ENCODE peak calls at places on chromosomes 13 and 19, in seven cellular contexts. One of them, this sample, is unnamed.

GRCh38 chr13:113821847-113822246 is 42.0 kb downstream of the GAS6 start:
- DNase-seq in stimulated activated CD8-positive, alpha-beta memory T cell treated with anti-CD3 and anti-CD28 coated beads, Interleukin-2, amount 100 ng/mL, for 1 hour: no peak
- DNase-seq in lower leg skin: no peak
- DNase-seq in activated naive CD8-positive, alpha-beta T cell treated with anti-CD3 and anti-CD28 coated beads, Interleukin-2, amount 50 U/mL, for 16 hours: no peak
- DNase-seq in psoas muscle: no peak
- DNase-seq in upper lobe of right lung: no peak
- DNase-seq in LoVo: no peak
- DNase-seq in this sample: no peak

GRCh38 chr19:2840794-2841790 is at the start of gene ZNF555:
- DNase-seq in LoVo: peak
- DNase-seq in activated naive CD8-positive, alpha-beta T cell treated with anti-CD3 and anti-CD28 coated beads, Interleukin-2, amount 50 U/mL, for 16 hours: peak
- DNase-seq in stimulated activated CD8-positive, alpha-beta memory T cell treated with anti-CD3 and anti-CD28 coated beads, Interleukin-2, amount 100 ng/mL, for 1 hour: peak
- DNase-seq in lower leg skin: peak
- DNase-seq in psoas muscle: peak
- DNase-seq in upper lobe of right lung: peak
- DNase-seq in this sample: peak

GRCh38 chr13:82070411-82070810 is 1729.5 kb upstream of the SPRY2 start:
- DNase-seq in psoas muscle: no peak
- DNase-seq in LoVo: no peak
- DNase-seq in lower leg skin: no peak
- DNase-seq in activated naive CD8-positive, alpha-beta T cell treated with anti-CD3 and anti-CD28 coated beads, Interleukin-2, amount 50 U/mL, for 16 hours: no peak
- DNase-seq in upper lobe of right lung: no peak
- DNase-seq in stimulated activated CD8-positive, alpha-beta memory T cell treated with anti-CD3 and anti-CD28 coated beads, Interleukin-2, amount 100 ng/mL, for 1 hour: no peak
- DNase-seq in this sample: no peak

GRCh38 chr19:18176367-18177310 is 3.0 kb downstream of the IFI30 start:
- DNase-seq in upper lobe of right lung: no peak
- DNase-seq in psoas muscle: no peak
- DNase-seq in activated naive CD8-positive, alpha-beta T cell treated with anti-CD3 and anti-CD28 coated beads, Interleukin-2, amount 50 U/mL, for 16 hours: no peak
- DNase-seq in lower leg skin: no peak
- DNase-seq in LoVo: no peak
- DNase-seq in stimulated activated CD8-positive, alpha-beta memory T cell treated with anti-CD3 and anti-CD28 coated beads, Interleukin-2, amount 100 ng/mL, for 1 hour: no peak
- DNase-seq in this sample: no peak

GRCh38 chr19:17306285-17306714 is 628 bp downstream of the MRPL34 start:
- DNase-seq in LoVo: no peak
- DNase-seq in upper lobe of right lung: no peak
- DNase-seq in lower leg skin: no peak
- DNase-seq in psoas muscle: no peak
- DNase-seq in activated naive CD8-positive, alpha-beta T cell treated with anti-CD3 and anti-CD28 coated beads, Interleukin-2, amount 50 U/mL, for 16 hours: no peak
- DNase-seq in stimulated activated CD8-positive, alpha-beta memory T cell treated with anti-CD3 and anti-CD28 coated beads, Interleukin-2, amount 100 ng/mL, for 1 hour: no peak
- DNase-seq in this sample: no peak

GRCh38 chr13:112446867-112447266 is 70.7 kb downstream of the SPACA7 start:
- DNase-seq in stimulated activated CD8-positive, alpha-beta memory T cell treated with anti-CD3 and anti-CD28 coated beads, Interleukin-2, amount 100 ng/mL, for 1 hour: no peak
- DNase-seq in LoVo: no peak
- DNase-seq in psoas muscle: no peak
- DNase-seq in activated naive CD8-positive, alpha-beta T cell treated with anti-CD3 and anti-CD28 coated beads, Interleukin-2, amount 50 U/mL, for 16 hours: no peak
- DNase-seq in lower leg skin: no peak
- DNase-seq in upper lobe of right lung: no peak
- DNase-seq in this sample: no peak

GRCh38 chr13:74272826-74273225 is 138.6 kb upstream of the KLF12 start:
- DNase-seq in psoas muscle: no peak
- DNase-seq in lower leg skin: no peak
- DNase-seq in LoVo: no peak
- DNase-seq in stimulated activated CD8-positive, alpha-beta memory T cell treated with anti-CD3 and anti-CD28 coated beads, Interleukin-2, amount 100 ng/mL, for 1 hour: no peak
- DNase-seq in upper lobe of right lung: no peak
- DNase-seq in activated naive CD8-positive, alpha-beta T cell treated with anti-CD3 and anti-CD28 coated beads, Interleukin-2, amount 50 U/mL, for 16 hours: no peak
- DNase-seq in this sample: no peak

GRCh38 chr13:113616991-113617749 is 32.6 kb downstream of the TFDP1 start:
- DNase-seq in activated naive CD8-positive, alpha-beta T cell treated with anti-CD3 and anti-CD28 coated beads, Interleukin-2, amount 50 U/mL, for 16 hours: no peak
- DNase-seq in stimulated activated CD8-positive, alpha-beta memory T cell treated with anti-CD3 and anti-CD28 coated beads, Interleukin-2, amount 100 ng/mL, for 1 hour: no peak
- DNase-seq in upper lobe of right lung: no peak
- DNase-seq in LoVo: no peak
- DNase-seq in lower leg skin: no peak
- DNase-seq in psoas muscle: no peak
- DNase-seq in this sample: peak

GRCh38 chr19:1568320-1569019 is at the start of gene MEX3D:
- DNase-seq in activated naive CD8-positive, alpha-beta T cell treated with anti-CD3 and anti-CD28 coated beads, Interleukin-2, amount 50 U/mL, for 16 hours: peak
- DNase-seq in upper lobe of right lung: peak
- DNase-seq in psoas muscle: peak
- DNase-seq in LoVo: peak
- DNase-seq in lower leg skin: peak
- DNase-seq in stimulated activated CD8-positive, alpha-beta memory T cell treated with anti-CD3 and anti-CD28 coated beads, Interleukin-2, amount 100 ng/mL, for 1 hour: peak
- DNase-seq in this sample: peak

GRCh38 chr13:70874646-70875045 is 766.4 kb upstream of the KLHL1 start:
- DNase-seq in LoVo: no peak
- DNase-seq in stimulated activated CD8-positive, alpha-beta memory T cell treated with anti-CD3 and anti-CD28 coated beads, Interleukin-2, amount 100 ng/mL, for 1 hour: no peak
- DNase-seq in activated naive CD8-positive, alpha-beta T cell treated with anti-CD3 and anti-CD28 coated beads, Interleukin-2, amount 50 U/mL, for 16 hours: no peak
- DNase-seq in upper lobe of right lung: no peak
- DNase-seq in lower leg skin: no peak
- DNase-seq in psoas muscle: no peak
- DNase-seq in this sample: no peak

GRCh38 chr19:17340871-17341357 is 3.6 kb downstream of the GTPBP3 start:
- DNase-seq in LoVo: no peak
- DNase-seq in psoas muscle: peak
- DNase-seq in lower leg skin: no peak
- DNase-seq in activated naive CD8-positive, alpha-beta T cell treated with anti-CD3 and anti-CD28 coated beads, Interleukin-2, amount 50 U/mL, for 16 hours: no peak
- DNase-seq in upper lobe of right lung: no peak
- DNase-seq in stimulated activated CD8-positive, alpha-beta memory T cell treated with anti-CD3 and anti-CD28 coated beads, Interleukin-2, amount 100 ng/mL, for 1 hour: no peak
- DNase-seq in this sample: no peak

GRCh38 chr13:58452123-58452623 is 820.6 kb downstream of the PCDH17 start:
- DNase-seq in lower leg skin: no peak
- DNase-seq in LoVo: no peak
- DNase-seq in stimulated activated CD8-positive, alpha-beta memory T cell treated with anti-CD3 and anti-CD28 coated beads, Interleukin-2, amount 100 ng/mL, for 1 hour: no peak
- DNase-seq in upper lobe of right lung: no peak
- DNase-seq in psoas muscle: no peak
- DNase-seq in activated naive CD8-positive, alpha-beta T cell treated with anti-CD3 and anti-CD28 coated beads, Interleukin-2, amount 50 U/mL, for 16 hours: no peak
- DNase-seq in this sample: no peak

GRCh38 chr19:48627211-48627864 is 8.0 kb downstream of the SPHK2 start:
- DNase-seq in lower leg skin: no peak
- DNase-seq in upper lobe of right lung: peak
- DNase-seq in psoas muscle: no peak
- DNase-seq in stimulated activated CD8-positive, alpha-beta memory T cell treated with anti-CD3 and anti-CD28 coated beads, Interleukin-2, amount 100 ng/mL, for 1 hour: no peak
- DNase-seq in LoVo: no peak
- DNase-seq in activated naive CD8-positive, alpha-beta T cell treated with anti-CD3 and anti-CD28 coated beads, Interleukin-2, amount 50 U/mL, for 16 hours: no peak
- DNase-seq in this sample: no peak

GRCh38 chr13:95644611-95645052 is at the start of gene DZIP1:
- DNase-seq in stimulated activated CD8-positive, alpha-beta memory T cell treated with anti-CD3 and anti-CD28 coated beads, Interleukin-2, amount 100 ng/mL, for 1 hour: no peak
- DNase-seq in activated naive CD8-positive, alpha-beta T cell treated with anti-CD3 and anti-CD28 coated beads, Interleukin-2, amount 50 U/mL, for 16 hours: no peak
- DNase-seq in lower leg skin: peak
- DNase-seq in LoVo: no peak
- DNase-seq in psoas muscle: peak
- DNase-seq in upper lobe of right lung: peak
- DNase-seq in this sample: peak

GRCh38 chr19:1471514-1472107 is 7.4 kb downstream of the C19orf25 start:
- DNase-seq in activated naive CD8-positive, alpha-beta T cell treated with anti-CD3 and anti-CD28 coated beads, Interleukin-2, amount 50 U/mL, for 16 hours: no peak
- DNase-seq in upper lobe of right lung: no peak
- DNase-seq in lower leg skin: no peak
- DNase-seq in LoVo: no peak
- DNase-seq in stimulated activated CD8-positive, alpha-beta memory T cell treated with anti-CD3 and anti-CD28 coated beads, Interleukin-2, amount 100 ng/mL, for 1 hour: no peak
- DNase-seq in psoas muscle: peak
- DNase-seq in this sample: no peak

GRCh38 chr19:13621413-13621812 is 115.1 kb upstream of the CACNA1A start:
- DNase-seq in activated naive CD8-positive, alpha-beta T cell treated with anti-CD3 and anti-CD28 coated beads, Interleukin-2, amount 50 U/mL, for 16 hours: peak
- DNase-seq in LoVo: peak
- DNase-seq in lower leg skin: no peak
- DNase-seq in stimulated activated CD8-positive, alpha-beta memory T cell treated with anti-CD3 and anti-CD28 coated beads, Interleukin-2, amount 100 ng/mL, for 1 hour: no peak
- DNase-seq in psoas muscle: no peak
- DNase-seq in upper lobe of right lung: no peak
- DNase-seq in this sample: no peak

GRCh38 chr13:83980322-83980721 is 98.0 kb upstream of the SLITRK1 start:
- DNase-seq in psoas muscle: no peak
- DNase-seq in upper lobe of right lung: no peak
- DNase-seq in stimulated activated CD8-positive, alpha-beta memory T cell treated with anti-CD3 and anti-CD28 coated beads, Interleukin-2, amount 100 ng/mL, for 1 hour: no peak
- DNase-seq in activated naive CD8-positive, alpha-beta T cell treated with anti-CD3 and anti-CD28 coated beads, Interleukin-2, amount 50 U/mL, for 16 hours: no peak
- DNase-seq in LoVo: no peak
- DNase-seq in lower leg skin: no peak
- DNase-seq in this sample: no peak

GRCh38 chr19:6593651-6594416 is 2.9 kb upstream of the CD70 start:
- DNase-seq in LoVo: no peak
- DNase-seq in psoas muscle: no peak
- DNase-seq in stimulated activated CD8-positive, alpha-beta memory T cell treated with anti-CD3 and anti-CD28 coated beads, Interleukin-2, amount 100 ng/mL, for 1 hour: no peak
- DNase-seq in activated naive CD8-positive, alpha-beta T cell treated with anti-CD3 and anti-CD28 coated beads, Interleukin-2, amount 50 U/mL, for 16 hours: no peak
- DNase-seq in upper lobe of right lung: no peak
- DNase-seq in lower leg skin: no peak
- DNase-seq in this sample: no peak

GRCh38 chr19:45676851-45677263 is 8.8 kb downstream of the GIPR start:
- DNase-seq in upper lobe of right lung: peak
- DNase-seq in LoVo: no peak
- DNase-seq in stimulated activated CD8-positive, alpha-beta memory T cell treated with anti-CD3 and anti-CD28 coated beads, Interleukin-2, amount 100 ng/mL, for 1 hour: no peak
- DNase-seq in activated naive CD8-positive, alpha-beta T cell treated with anti-CD3 and anti-CD28 coated beads, Interleukin-2, amount 50 U/mL, for 16 hours: peak
- DNase-seq in lower leg skin: no peak
- DNase-seq in psoas muscle: no peak
- DNase-seq in this sample: no peak

GRCh38 chr19:47704024-47704423 is 9.2 kb upstream of the EHD2 start:
- DNase-seq in lower leg skin: no peak
- DNase-seq in psoas muscle: no peak
- DNase-seq in upper lobe of right lung: no peak
- DNase-seq in stimulated activated CD8-positive, alpha-beta memory T cell treated with anti-CD3 and anti-CD28 coated beads, Interleukin-2, amount 100 ng/mL, for 1 hour: no peak
- DNase-seq in activated naive CD8-positive, alpha-beta T cell treated with anti-CD3 and anti-CD28 coated beads, Interleukin-2, amount 50 U/mL, for 16 hours: no peak
- DNase-seq in LoVo: no peak
- DNase-seq in this sample: no peak

GRCh38 chr13:82011355-82011754 is 1670.4 kb upstream of the SPRY2 start:
- DNase-seq in LoVo: no peak
- DNase-seq in psoas muscle: no peak
- DNase-seq in upper lobe of right lung: no peak
- DNase-seq in lower leg skin: no peak
- DNase-seq in activated naive CD8-positive, alpha-beta T cell treated with anti-CD3 and anti-CD28 coated beads, Interleukin-2, amount 50 U/mL, for 16 hours: no peak
- DNase-seq in stimulated activated CD8-positive, alpha-beta memory T cell treated with anti-CD3 and anti-CD28 coated beads, Interleukin-2, amount 100 ng/mL, for 1 hour: no peak
- DNase-seq in this sample: no peak

GRCh38 chr13:47175172-47175806 is 278.4 kb upstream of the HTR2A start:
- DNase-seq in psoas muscle: no peak
- DNase-seq in activated naive CD8-positive, alpha-beta T cell treated with anti-CD3 and anti-CD28 coated beads, Interleukin-2, amount 50 U/mL, for 16 hours: no peak
- DNase-seq in stimulated activated CD8-positive, alpha-beta memory T cell treated with anti-CD3 and anti-CD28 coated beads, Interleukin-2, amount 100 ng/mL, for 1 hour: no peak
- DNase-seq in lower leg skin: no peak
- DNase-seq in upper lobe of right lung: no peak
- DNase-seq in LoVo: no peak
- DNase-seq in this sample: no peak

GRCh38 chr19:16702123-16702522 is 17.5 kb upstream of the NWD1 start:
- DNase-seq in lower leg skin: peak
- DNase-seq in psoas muscle: peak
- DNase-seq in stimulated activated CD8-positive, alpha-beta memory T cell treated with anti-CD3 and anti-CD28 coated beads, Interleukin-2, amount 100 ng/mL, for 1 hour: no peak
- DNase-seq in LoVo: no peak
- DNase-seq in upper lobe of right lung: no peak
- DNase-seq in activated naive CD8-positive, alpha-beta T cell treated with anti-CD3 and anti-CD28 coated beads, Interleukin-2, amount 50 U/mL, for 16 hours: no peak
- DNase-seq in this sample: no peak

GRCh38 chr19:18029617-18030338 is 21.8 kb downstream of the ARRDC2 start:
- DNase-seq in stimulated activated CD8-positive, alpha-beta memory T cell treated with anti-CD3 and anti-CD28 coated beads, Interleukin-2, amount 100 ng/mL, for 1 hour: no peak
- DNase-seq in LoVo: peak
- DNase-seq in lower leg skin: no peak
- DNase-seq in upper lobe of right lung: no peak
- DNase-seq in activated naive CD8-positive, alpha-beta T cell treated with anti-CD3 and anti-CD28 coated beads, Interleukin-2, amount 50 U/mL, for 16 hours: no peak
- DNase-seq in psoas muscle: peak
- DNase-seq in this sample: peak

GRCh38 chr19:51219307-51219706 is 5.6 kb upstream of the CD33 start:
- DNase-seq in stimulated activated CD8-positive, alpha-beta memory T cell treated with anti-CD3 and anti-CD28 coated beads, Interleukin-2, amount 100 ng/mL, for 1 hour: no peak
- DNase-seq in psoas muscle: no peak
- DNase-seq in lower leg skin: no peak
- DNase-seq in LoVo: no peak
- DNase-seq in activated naive CD8-positive, alpha-beta T cell treated with anti-CD3 and anti-CD28 coated beads, Interleukin-2, amount 50 U/mL, for 16 hours: no peak
- DNase-seq in upper lobe of right lung: no peak
- DNase-seq in this sample: no peak

GRCh38 chr13:37270206-37271001 is 164.9 kb upstream of the CSNK1A1L start:
- DNase-seq in stimulated activated CD8-positive, alpha-beta memory T cell treated with anti-CD3 and anti-CD28 coated beads, Interleukin-2, amount 100 ng/mL, for 1 hour: no peak
- DNase-seq in activated naive CD8-positive, alpha-beta T cell treated with anti-CD3 and anti-CD28 coated beads, Interleukin-2, amount 50 U/mL, for 16 hours: no peak
- DNase-seq in upper lobe of right lung: no peak
- DNase-seq in LoVo: no peak
- DNase-seq in lower leg skin: no peak
- DNase-seq in psoas muscle: no peak
- DNase-seq in this sample: no peak

GRCh38 chr19:41792513-41793413 is 3.6 kb upstream of the CEACAM3 start:
- DNase-seq in psoas muscle: peak
- DNase-seq in lower leg skin: no peak
- DNase-seq in activated naive CD8-positive, alpha-beta T cell treated with anti-CD3 and anti-CD28 coated beads, Interleukin-2, amount 50 U/mL, for 16 hours: peak
- DNase-seq in LoVo: no peak
- DNase-seq in upper lobe of right lung: peak
- DNase-seq in stimulated activated CD8-positive, alpha-beta memory T cell treated with anti-CD3 and anti-CD28 coated beads, Interleukin-2, amount 100 ng/mL, for 1 hour: peak
- DNase-seq in this sample: no peak

GRCh38 chr19:20367811-20368294 is 197.7 kb downstream of the ZNF737 start:
- DNase-seq in lower leg skin: no peak
- DNase-seq in upper lobe of right lung: no peak
- DNase-seq in activated naive CD8-positive, alpha-beta T cell treated with anti-CD3 and anti-CD28 coated beads, Interleukin-2, amount 50 U/mL, for 16 hours: no peak
- DNase-seq in stimulated activated CD8-positive, alpha-beta memory T cell treated with anti-CD3 and anti-CD28 coated beads, Interleukin-2, amount 100 ng/mL, for 1 hour: no peak
- DNase-seq in psoas muscle: no peak
- DNase-seq in LoVo: no peak
- DNase-seq in this sample: no peak

GRCh38 chr19:32743021-32743420 is 23.5 kb downstream of the TDRD12 start:
- DNase-seq in psoas muscle: no peak
- DNase-seq in upper lobe of right lung: no peak
- DNase-seq in activated naive CD8-positive, alpha-beta T cell treated with anti-CD3 and anti-CD28 coated beads, Interleukin-2, amount 50 U/mL, for 16 hours: no peak
- DNase-seq in LoVo: no peak
- DNase-seq in lower leg skin: no peak
- DNase-seq in stimulated activated CD8-positive, alpha-beta memory T cell treated with anti-CD3 and anti-CD28 coated beads, Interleukin-2, amount 100 ng/mL, for 1 hour: no peak
- DNase-seq in this sample: no peak

GRCh38 chr13:95237310-95237870 is 63.9 kb downstream of the ABCC4 start:
- DNase-seq in stimulated activated CD8-positive, alpha-beta memory T cell treated with anti-CD3 and anti-CD28 coated beads, Interleukin-2, amount 100 ng/mL, for 1 hour: no peak
- DNase-seq in upper lobe of right lung: peak
- DNase-seq in lower leg skin: no peak
- DNase-seq in LoVo: no peak
- DNase-seq in activated naive CD8-positive, alpha-beta T cell treated with anti-CD3 and anti-CD28 coated beads, Interleukin-2, amount 50 U/mL, for 16 hours: no peak
- DNase-seq in psoas muscle: no peak
- DNase-seq in this sample: no peak

GRCh38 chr19:18373892-18374629 is 11.9 kb upstream of the GDF15 start:
- DNase-seq in LoVo: peak
- DNase-seq in stimulated activated CD8-positive, alpha-beta memory T cell treated with anti-CD3 and anti-CD28 coated beads, Interleukin-2, amount 100 ng/mL, for 1 hour: peak
- DNase-seq in lower leg skin: peak
- DNase-seq in activated naive CD8-positive, alpha-beta T cell treated with anti-CD3 and anti-CD28 coated beads, Interleukin-2, amount 50 U/mL, for 16 hours: no peak
- DNase-seq in upper lobe of right lung: peak
- DNase-seq in psoas muscle: peak
- DNase-seq in this sample: peak

GRCh38 chr19:27793128-27793643 is 1419.8 kb downstream of the UQCRFS1 start:
- DNase-seq in LoVo: no peak
- DNase-seq in lower leg skin: peak
- DNase-seq in stimulated activated CD8-positive, alpha-beta memory T cell treated with anti-CD3 and anti-CD28 coated beads, Interleukin-2, amount 100 ng/mL, for 1 hour: peak
- DNase-seq in psoas muscle: peak
- DNase-seq in activated naive CD8-positive, alpha-beta T cell treated with anti-CD3 and anti-CD28 coated beads, Interleukin-2, amount 50 U/mL, for 16 hours: peak
- DNase-seq in upper lobe of right lung: peak
- DNase-seq in this sample: peak

GRCh38 chr19:2422951-2423880 is 4.2 kb downstream of the TIMM13 start:
- DNase-seq in activated naive CD8-positive, alpha-beta T cell treated with anti-CD3 and anti-CD28 coated beads, Interleukin-2, amount 50 U/mL, for 16 hours: no peak
- DNase-seq in lower leg skin: no peak
- DNase-seq in stimulated activated CD8-positive, alpha-beta memory T cell treated with anti-CD3 and anti-CD28 coated beads, Interleukin-2, amount 100 ng/mL, for 1 hour: no peak
- DNase-seq in psoas muscle: no peak
- DNase-seq in LoVo: no peak
- DNase-seq in upper lobe of right lung: no peak
- DNase-seq in this sample: no peak

GRCh38 chr13:26485786-26486185 is 71.7 kb upstream of the WASF3 start:
- DNase-seq in LoVo: no peak
- DNase-seq in psoas muscle: no peak
- DNase-seq in activated naive CD8-positive, alpha-beta T cell treated with anti-CD3 and anti-CD28 coated beads, Interleukin-2, amount 50 U/mL, for 16 hours: no peak
- DNase-seq in lower leg skin: peak
- DNase-seq in upper lobe of right lung: no peak
- DNase-seq in stimulated activated CD8-positive, alpha-beta memory T cell treated with anti-CD3 and anti-CD28 coated beads, Interleukin-2, amount 100 ng/mL, for 1 hour: no peak
- DNase-seq in this sample: no peak

GRCh38 chr19:33684550-33685303 is 63.0 kb downstream of the CHST8 start:
- DNase-seq in psoas muscle: no peak
- DNase-seq in upper lobe of right lung: peak
- DNase-seq in lower leg skin: no peak
- DNase-seq in stimulated activated CD8-positive, alpha-beta memory T cell treated with anti-CD3 and anti-CD28 coated beads, Interleukin-2, amount 100 ng/mL, for 1 hour: no peak
- DNase-seq in activated naive CD8-positive, alpha-beta T cell treated with anti-CD3 and anti-CD28 coated beads, Interleukin-2, amount 50 U/mL, for 16 hours: no peak
- DNase-seq in LoVo: no peak
- DNase-seq in this sample: no peak

This sample was measured in COR-L47.